ENCODE peak calls at places on chromosome 2, in six cellular contexts. H is ELF-1, O is NCI-H1105 treated with DMSO at 0.1 percent for 48 hours, L is left ventricle myocardium inferior, C is AG10803, X is hippocampal formation. G is an unnamed sample.
A peak's percentile ranks its signal among the peaks of the same experiment; 100 is the strongest.

GRCh38 chr2:148350211-148350610 is 294.3 kb upstream of the EPC2 start:
- DNase-seq in H (no peak), O (no peak), L (no peak), C (no peak), X (no peak), G (no peak)

GRCh38 chr2:192155521-192156118 is 39.1 kb downstream of the TMEFF2 start:
- DNase-seq in H (no peak), O (peak; percentile 4), L (no peak), C (peak; percentile 44), X (no peak), G (no peak)

GRCh38 chr2:117770696-117771095 is 43.8 kb upstream of the DDX18 start:
- DNase-seq in H (no peak), O (no peak), L (no peak), C (no peak), X (no peak), G (no peak)

GRCh38 chr2:204134421-204134820 is 197.9 kb downstream of the ICOS start:
- DNase-seq in H (no peak), O (no peak), L (no peak), C (no peak), X (no peak), G (no peak)

GRCh38 chr2:167582619-167583018 is 664.8 kb downstream of the STK39 start:
- DNase-seq in H (no peak), O (no peak), L (no peak), C (no peak), X (no peak), G (no peak)

GRCh38 chr2:236731767-236732580 is 162.3 kb downstream of the ACKR3 start:
- DNase-seq in H (peak; percentile 75), O (no peak), L (peak; percentile 81), C (peak; percentile 86), X (peak; percentile 30), G (no peak)

GRCh38 chr2:74481961-74482800 is 617 bp downstream of the CCDC142 start:
- DNase-seq in H (no peak), O (peak; percentile 53), L (no peak), C (peak; percentile 41), X (no peak), G (peak; percentile 52)

GRCh38 chr2:229270551-229271410 is at the start of gene PID1:
- DNase-seq in H (peak; percentile 22), O (peak; percentile 38), L (peak; percentile 47), C (peak; percentile 79), X (no peak), G (peak; percentile 71)

GRCh38 chr2:218855305-218856167 is 4.1 kb upstream of the WNT6 start:
- DNase-seq in H (no peak), O (no peak), L (no peak), C (no peak), X (no peak), G (no peak)

G was measured in hepatic stellate cell.